ENCODE peak calls at places on chromosome 16, in six cellular contexts. One of them, this sample, is unnamed.

GRCh38 chr16:54164789-54165173 is 121.8 kb downstream of the IRX3 start:
- DNase-seq in GM12878: no peak
- DNase-seq in HCT116: no peak
- DNase-seq in H1: no peak
- DNase-seq in K562: no peak
- DNase-seq in HepG2: no peak
- DNase-seq in this sample: no peak

GRCh38 chr16:30948956-30949654 is at the start of gene ORAI3:
- DNase-seq in GM12878: no peak
- DNase-seq in HCT116: no peak
- DNase-seq in H1: no peak
- DNase-seq in K562: peak
- DNase-seq in HepG2: no peak
- DNase-seq in this sample: no peak

GRCh38 chr16:30179195-30179594 is 4.2 kb upstream of the CORO1A start:
- DNase-seq in GM12878: no peak
- DNase-seq in HCT116: no peak
- DNase-seq in H1: no peak
- DNase-seq in K562: no peak
- DNase-seq in HepG2: no peak
- DNase-seq in this sample: no peak

GRCh38 chr16:35188288-35189155 is 1729.1 kb downstream of the TP53TG3F start:
- DNase-seq in GM12878: no peak
- DNase-seq in HCT116: no peak
- DNase-seq in H1: no peak
- DNase-seq in K562: no peak
- DNase-seq in HepG2: peak
- DNase-seq in this sample: peak

GRCh38 chr16:73179671-73180370 is 131.9 kb upstream of the ZFHX3 start:
- DNase-seq in GM12878: no peak
- DNase-seq in HCT116: no peak
- DNase-seq in H1: no peak
- DNase-seq in K562: no peak
- DNase-seq in HepG2: no peak
- DNase-seq in this sample: no peak

GRCh38 chr16:30429418-30429677 is 482 bp downstream of the DCTPP1 start:
- DNase-seq in GM12878: no peak
- DNase-seq in HCT116: no peak
- DNase-seq in H1: no peak
- DNase-seq in K562: no peak
- DNase-seq in HepG2: no peak
- DNase-seq in this sample: no peak

GRCh38 chr16:31216552-31217530 is at the start of gene PYDC1:
- DNase-seq in GM12878: no peak
- DNase-seq in HCT116: no peak
- DNase-seq in H1: no peak
- DNase-seq in K562: no peak
- DNase-seq in HepG2: no peak
- DNase-seq in this sample: no peak

GRCh38 chr16:49490321-49490705 is 116.7 kb downstream of the C16orf78 start:
- DNase-seq in GM12878: no peak
- DNase-seq in HCT116: no peak
- DNase-seq in H1: no peak
- DNase-seq in K562: no peak
- DNase-seq in HepG2: no peak
- DNase-seq in this sample: no peak

DNA sequence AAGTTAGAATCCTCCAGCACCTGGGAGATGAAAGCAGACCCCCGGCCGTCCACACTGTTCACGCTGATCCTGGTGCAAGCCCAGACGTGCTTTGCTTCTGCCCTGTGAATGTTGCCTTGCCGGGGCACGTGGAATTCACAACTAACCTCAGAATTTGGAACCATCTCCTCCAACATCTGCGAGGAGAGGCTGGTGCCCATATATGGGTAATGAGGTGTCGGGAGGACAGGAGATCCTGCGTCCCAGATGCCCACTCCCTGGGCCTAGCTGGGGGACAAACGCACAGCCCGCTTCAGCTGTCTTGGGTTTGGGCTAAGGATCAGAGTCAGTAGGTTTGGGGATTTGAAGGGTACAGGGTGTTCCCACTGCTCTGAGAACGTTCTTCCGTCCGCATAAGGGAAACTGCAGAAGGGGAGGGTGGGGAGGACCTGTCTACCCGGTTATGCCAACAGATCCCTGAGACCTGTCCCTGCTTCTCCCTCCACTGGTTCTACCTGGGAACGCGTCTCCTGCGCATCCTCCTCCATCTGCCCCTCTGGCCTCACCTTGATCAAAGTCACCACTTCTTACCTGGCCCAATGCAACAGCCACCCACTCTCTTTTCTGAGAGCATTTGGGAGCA is 14.1 kb downstream of the PPL start:
- DNase-seq in GM12878: no peak
- DNase-seq in HCT116: no peak
- DNase-seq in H1: no peak
- DNase-seq in K562: no peak
- DNase-seq in HepG2: no peak
- DNase-seq in this sample: no peak
- H3K9ac ChIP-seq in GM12878: no peak
- H3K9ac ChIP-seq in HCT116: no peak
- H3K9ac ChIP-seq in H1: no peak
- H3K9ac ChIP-seq in K562: no peak
- H3K9ac ChIP-seq in HepG2: no peak
- H3K9ac ChIP-seq in this sample: peak

GRCh38 chr16:88953003-88953690 is 23.9 kb downstream of the CBFA2T3 start:
- DNase-seq in GM12878: no peak
- DNase-seq in HCT116: no peak
- DNase-seq in H1: no peak
- DNase-seq in K562: no peak
- DNase-seq in HepG2: no peak
- DNase-seq in this sample: no peak
- TF ChIP-seq ZNF274 in GM12878: no peak
- TF ChIP-seq ZNF274 in HCT116: no peak
- TF ChIP-seq ZNF274 in H1: no peak
- TF ChIP-seq ZNF274 in K562: no peak
- TF ChIP-seq ZNF274 in HepG2: no peak
- TF ChIP-seq ZNF274 in this sample: no peak

GRCh38 chr16:67433131-67433719 is 2.3 kb downstream of the HSD11B2 start:
- DNase-seq in GM12878: no peak
- DNase-seq in HCT116: no peak
- DNase-seq in H1: no peak
- DNase-seq in K562: no peak
- DNase-seq in HepG2: no peak
- DNase-seq in this sample: no peak
- H3K9ac ChIP-seq in GM12878: no peak
- H3K9ac ChIP-seq in HCT116: no peak
- H3K9ac ChIP-seq in H1: no peak
- H3K9ac ChIP-seq in K562: peak
- H3K9ac ChIP-seq in HepG2: no peak
- H3K9ac ChIP-seq in this sample: no peak

DNA sequence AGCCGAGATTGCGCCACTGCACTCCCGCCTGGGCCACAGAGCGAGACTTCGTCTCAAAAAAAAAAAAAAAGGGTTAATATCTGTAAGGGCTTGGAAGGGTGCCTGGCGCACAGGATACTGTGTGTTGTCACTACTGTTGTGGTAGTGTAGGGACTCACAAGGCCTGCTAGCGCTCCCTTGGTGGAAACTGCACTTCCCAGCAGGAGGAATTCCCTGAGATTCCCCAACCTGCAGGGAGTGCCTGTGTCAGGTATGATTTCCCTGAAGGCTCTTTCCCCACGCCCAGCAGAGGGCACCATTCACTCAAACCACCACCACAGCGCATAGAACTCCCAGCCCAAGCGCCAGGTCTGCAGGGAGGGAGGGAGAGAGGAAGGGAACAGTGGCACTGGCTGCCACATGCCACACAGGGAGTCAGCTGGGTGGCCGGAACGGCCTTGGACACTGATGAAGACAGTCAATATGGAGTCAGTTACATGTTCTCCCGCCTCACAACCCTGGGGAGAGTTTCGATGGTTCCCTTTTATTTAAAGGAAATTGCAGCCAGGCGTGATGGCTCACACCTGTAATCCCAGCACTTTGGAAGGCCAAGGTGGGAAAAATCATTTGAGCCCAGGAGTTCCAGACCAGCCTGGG is 32.7 kb upstream of the CDH1 start:
- DNase-seq in GM12878: no peak
- DNase-seq in HCT116: peak
- DNase-seq in H1: peak
- DNase-seq in K562: peak
- DNase-seq in HepG2: peak
- DNase-seq in this sample: peak
- TF ChIP-seq ZNF274 in GM12878: no peak
- TF ChIP-seq ZNF274 in HCT116: no peak
- TF ChIP-seq ZNF274 in H1: no peak
- TF ChIP-seq ZNF274 in K562: no peak
- TF ChIP-seq ZNF274 in HepG2: no peak
- TF ChIP-seq ZNF274 in this sample: no peak

GRCh38 chr16:74888888-74889287 is 96.0 kb downstream of the WDR59 start:
- DNase-seq in GM12878: no peak
- DNase-seq in HCT116: no peak
- DNase-seq in H1: no peak
- DNase-seq in K562: no peak
- DNase-seq in HepG2: no peak
- DNase-seq in this sample: no peak
- H3K9ac ChIP-seq in GM12878: no peak
- H3K9ac ChIP-seq in HCT116: no peak
- H3K9ac ChIP-seq in H1: no peak
- H3K9ac ChIP-seq in K562: no peak
- H3K9ac ChIP-seq in HepG2: no peak
- H3K9ac ChIP-seq in this sample: no peak

DNA sequence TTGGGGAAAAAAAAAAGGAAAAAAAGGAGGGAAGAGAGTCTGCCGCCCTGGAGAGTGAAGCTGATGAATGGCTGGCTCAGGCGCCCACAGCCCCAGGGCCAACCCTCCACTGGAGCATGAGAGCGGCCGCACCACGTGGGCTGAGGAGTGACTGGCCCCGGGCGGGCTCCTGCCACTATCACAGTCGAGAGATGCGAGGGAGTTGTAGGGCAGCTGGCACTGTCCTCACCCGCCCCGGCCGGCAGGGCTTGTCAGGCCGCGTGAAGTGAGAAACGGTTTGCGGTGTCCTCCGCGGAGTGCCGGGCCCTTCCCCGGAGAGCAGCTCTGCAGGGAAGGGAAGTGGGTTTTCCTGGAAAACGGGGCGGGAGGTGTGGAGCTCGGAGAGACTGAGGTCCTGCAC is 45.9 kb downstream of the JPH3 start:
- DNase-seq in GM12878: no peak
- DNase-seq in HCT116: no peak
- DNase-seq in H1: no peak
- DNase-seq in K562: no peak
- DNase-seq in HepG2: no peak
- DNase-seq in this sample: no peak
- TF ChIP-seq ZNF274 in GM12878: no peak
- TF ChIP-seq ZNF274 in HCT116: no peak
- TF ChIP-seq ZNF274 in H1: no peak
- TF ChIP-seq ZNF274 in K562: no peak
- TF ChIP-seq ZNF274 in HepG2: no peak
- TF ChIP-seq ZNF274 in this sample: no peak

GRCh38 chr16:27550582-27550920 is 607 bp downstream of the KATNIP start:
- DNase-seq in GM12878: no peak
- DNase-seq in HCT116: no peak
- DNase-seq in H1: no peak
- DNase-seq in K562: no peak
- DNase-seq in HepG2: no peak
- DNase-seq in this sample: no peak

GRCh38 chr16:27547851-27548250 is 1.9 kb downstream of the GTF3C1 start:
- DNase-seq in GM12878: no peak
- DNase-seq in HCT116: no peak
- DNase-seq in H1: no peak
- DNase-seq in K562: no peak
- DNase-seq in HepG2: no peak
- DNase-seq in this sample: no peak

GRCh38 chr16:27551046-27551445 is 1.1 kb downstream of the KATNIP start:
- DNase-seq in GM12878: no peak
- DNase-seq in HCT116: no peak
- DNase-seq in H1: no peak
- DNase-seq in K562: no peak
- DNase-seq in HepG2: no peak
- DNase-seq in this sample: no peak

GRCh38 chr16:27549607-27549856 is 181 bp downstream of the GTF3C1 start:
- DNase-seq in GM12878: no peak
- DNase-seq in HCT116: no peak
- DNase-seq in H1: no peak
- DNase-seq in K562: peak
- DNase-seq in HepG2: no peak
- DNase-seq in this sample: no peak

GRCh38 chr16:27549857-27550581 is at the start of the genes GTF3C1 and KATNIP:
- DNase-seq in GM12878: peak
- DNase-seq in HCT116: peak
- DNase-seq in H1: peak
- DNase-seq in K562: peak
- DNase-seq in HepG2: peak
- DNase-seq in this sample: peak
- H3K9ac ChIP-seq in GM12878: peak
- H3K9ac ChIP-seq in HCT116: peak
- H3K9ac ChIP-seq in H1: peak
- H3K9ac ChIP-seq in K562: peak
- H3K9ac ChIP-seq in HepG2: peak
- H3K9ac ChIP-seq in this sample: peak

GRCh38 chr16:84726670-84727467 is 27.1 kb downstream of the USP10 start:
- DNase-seq in GM12878: peak
- DNase-seq in HCT116: no peak
- DNase-seq in H1: no peak
- DNase-seq in K562: no peak
- DNase-seq in HepG2: peak
- DNase-seq in this sample: no peak

GRCh38 chr16:84728853-84729424 is 29.1 kb downstream of the USP10 start:
- DNase-seq in GM12878: no peak
- DNase-seq in HCT116: no peak
- DNase-seq in H1: no peak
- DNase-seq in K562: no peak
- DNase-seq in HepG2: no peak
- DNase-seq in this sample: no peak

GRCh38 chr16:84732674-84733352 is 33.0 kb downstream of the USP10 start:
- DNase-seq in GM12878: no peak
- DNase-seq in HCT116: no peak
- DNase-seq in H1: no peak
- DNase-seq in K562: no peak
- DNase-seq in HepG2: no peak
- DNase-seq in this sample: no peak

GRCh38 chr16:84730406-84731106 is 30.8 kb downstream of the USP10 start:
- DNase-seq in GM12878: no peak
- DNase-seq in HCT116: peak
- DNase-seq in H1: no peak
- DNase-seq in K562: peak
- DNase-seq in HepG2: peak
- DNase-seq in this sample: peak

DNA sequence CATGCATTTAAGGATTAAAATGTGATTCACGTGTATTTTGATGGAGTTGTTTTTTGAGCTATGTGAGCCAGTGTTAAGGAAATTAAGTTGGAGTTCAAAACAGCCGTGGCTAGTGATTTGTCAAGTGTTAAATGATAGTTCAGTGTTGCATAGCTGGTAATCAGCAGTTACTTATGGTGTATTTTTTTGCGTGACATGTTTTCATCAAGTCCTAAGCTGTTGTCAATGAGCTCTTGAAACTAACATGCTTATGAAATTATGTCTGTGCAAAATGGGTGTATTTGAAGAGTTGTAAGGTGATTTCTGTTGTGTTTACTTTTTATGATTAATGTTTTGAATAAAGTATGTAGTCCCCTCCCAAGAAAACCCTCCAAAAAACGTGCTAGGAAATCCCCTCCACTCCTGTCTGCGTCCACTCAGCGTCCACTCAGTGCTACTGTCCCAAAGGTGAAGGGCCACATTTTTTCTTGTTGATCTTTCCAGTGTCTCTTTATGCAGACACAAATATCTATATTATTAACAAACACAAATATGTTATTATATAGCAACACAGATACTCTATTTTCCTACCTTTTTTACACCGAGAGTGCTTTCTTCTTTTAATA is 30.0 kb downstream of the USP10 start:
- DNase-seq in GM12878: no peak
- DNase-seq in HCT116: no peak
- DNase-seq in H1: no peak
- DNase-seq in K562: no peak
- DNase-seq in HepG2: no peak
- DNase-seq in this sample: no peak
- TF ChIP-seq ZNF274 in GM12878: no peak
- TF ChIP-seq ZNF274 in HCT116: no peak
- TF ChIP-seq ZNF274 in H1: no peak
- TF ChIP-seq ZNF274 in K562: no peak
- TF ChIP-seq ZNF274 in HepG2: no peak
- TF ChIP-seq ZNF274 in this sample: no peak